ENCODE peak calls at places on chromosomes 4 and X, in nine cellular contexts. K, D, O, N, V, T, A, G and Q are unnamed samples.

GRCh38 chr4:147596976-147597375 is 20.2 kb upstream of the TMEM184C start:
- DNase-seq in K (no peak), D (no peak), O (no peak), N (peak), V (no peak), T (peak), A (peak), G (no peak), Q (peak)

GRCh38 chr4:8143392-8144140 is 15.0 kb downstream of the ABLIM2 start:
- DNase-seq in K (no peak), D (no peak), O (no peak), N (no peak), V (no peak), T (no peak), A (no peak), G (no peak), Q (no peak)

GRCh38 chr4:138177278-138177968 is 64.7 kb downstream of the SLC7A11 start:
- DNase-seq in K (no peak), D (no peak), O (no peak), N (no peak), V (no peak), T (no peak), A (no peak), G (no peak), Q (no peak)

GRCh38 chrX:136200466-136200865 is 50.7 kb downstream of the MAP7D3 start:
- DNase-seq in K (no peak), D (no peak), O (peak), N (peak), V (no peak), T (peak), A (no peak), G (no peak), Q (peak)

GRCh38 chr4:156293657-156294297 is 340.1 kb upstream of the CTSO start:
- DNase-seq in K (no peak), D (no peak), O (no peak), N (peak), V (no peak), T (peak), A (peak), G (peak), Q (peak)

GRCh38 chr4:186058253-186058979 is 10.5 kb upstream of the TLR3 start:
- DNase-seq in K (no peak), D (no peak), O (no peak), N (no peak), V (no peak), T (no peak), A (no peak), G (no peak), Q (no peak)

GRCh38 chr4:152459326-152459725 is 76.6 kb downstream of the FBXW7 start:
- DNase-seq in K (no peak), D (no peak), O (no peak), N (no peak), V (no peak), T (no peak), A (no peak), G (no peak), Q (no peak)

GRCh38 chrX:38774249-38774648 is 27.0 kb upstream of the MID1IP1 start:
- DNase-seq in K (no peak), D (no peak), O (no peak), N (no peak), V (no peak), T (no peak), A (no peak), G (no peak), Q (no peak)

GRCh38 chrX:149510386-149510785 is 5.3 kb upstream of the IDS start:
- DNase-seq in K (no peak), D (no peak), O (peak), N (peak), V (no peak), T (no peak), A (peak), G (no peak), Q (peak)

GRCh38 chrX:113399501-113400192 is 559.0 kb upstream of the AMOT start:
- DNase-seq in K (no peak), D (no peak), O (no peak), N (peak), V (no peak), T (no peak), A (peak), G (no peak), Q (peak)

GRCh38 chrX:49155900-49156837 is 6.4 kb upstream of the MAGIX start:
- DNase-seq in K (peak), D (peak), O (peak), N (peak), V (peak), T (peak), A (peak), G (no peak), Q (peak)

GRCh38 chr4:184199780-184200179 is 17.9 kb downstream of the ENPP6 start:
- DNase-seq in K (no peak), D (no peak), O (no peak), N (no peak), V (no peak), T (no peak), A (no peak), G (no peak), Q (no peak)

GRCh38 chr4:189974056-189974455 is 33.4 kb downstream of the FRG1 start:
- DNase-seq in K (no peak), D (peak), O (no peak), N (peak), V (no peak), T (peak), A (peak), G (no peak), Q (peak)

GRCh38 chrX:53281321-53281822 is at the start of gene IQSEC2:
- DNase-seq in K (peak), D (no peak), O (peak), N (peak), V (peak), T (peak), A (peak), G (peak), Q (peak)

GRCh38 chrX:40083120-40083978 is 14.4 kb downstream of the BCOR start:
- DNase-seq in K (peak), D (no peak), O (peak), N (no peak), V (no peak), T (no peak), A (no peak), G (no peak), Q (no peak)

GRCh38 chrX:108268434-108269080 is 169.7 kb downstream of the COL4A6 start:
- DNase-seq in K (no peak), D (no peak), O (no peak), N (no peak), V (peak), T (no peak), A (peak), G (no peak), Q (peak)

GRCh38 chrX:153493085-153493484 is 1.7 kb upstream of the BGN start:
- DNase-seq in K (no peak), D (no peak), O (no peak), N (no peak), V (no peak), T (no peak), A (no peak), G (no peak), Q (no peak)

GRCh38 chr4:43587746-43588145 is 695.2 kb downstream of the GRXCR1 start:
- DNase-seq in K (no peak), D (no peak), O (no peak), N (no peak), V (no peak), T (no peak), A (peak), G (no peak), Q (peak)

GRCh38 chr4:150773032-150773431 is 191.1 kb downstream of the MAB21L2 start:
- DNase-seq in K (no peak), D (peak), O (no peak), N (no peak), V (no peak), T (no peak), A (no peak), G (no peak), Q (no peak)

GRCh38 chr4:66489783-66490452 is 819.6 kb upstream of the EPHA5 start:
- DNase-seq in K (no peak), D (no peak), O (no peak), N (peak), V (no peak), T (peak), A (peak), G (no peak), Q (peak)

GRCh38 chrX:24150051-24150790 is 692 bp downstream of the ZFX start:
- DNase-seq in K (peak), D (peak), O (peak), N (peak), V (peak), T (peak), A (peak), G (no peak), Q (peak)

GRCh38 chrX:21176927-21177571 is 197.2 kb upstream of the CNKSR2 start:
- DNase-seq in K (no peak), D (no peak), O (no peak), N (peak), V (no peak), T (no peak), A (no peak), G (no peak), Q (no peak)

GRCh38 chrX:41086627-41086932 is 1.3 kb downstream of the USP9X start:
- DNase-seq in K (no peak), D (no peak), O (no peak), N (no peak), V (no peak), T (no peak), A (no peak), G (no peak), Q (no peak)

GRCh38 chr4:149690726-149691125 is 124.9 kb downstream of the IQCM start:
- DNase-seq in K (no peak), D (no peak), O (no peak), N (no peak), V (no peak), T (no peak), A (no peak), G (no peak), Q (no peak)
- TF ChIP-seq CTCF in K (no peak), D (peak), O (peak), N (no peak), V (no peak), T (peak), A (peak), G (no peak), Q (no peak)

GRCh38 chr4:41912546-41912945 is 22.7 kb upstream of the TMEM33 start:
- DNase-seq in K (no peak), D (no peak), O (no peak), N (no peak), V (no peak), T (peak), A (peak), G (no peak), Q (no peak)
- H3K4me3 ChIP-seq in K (no peak), D (no peak), O (no peak), N (no peak), V (no peak), T (no peak), A (no peak), G (no peak), Q (no peak)

GRCh38 chr4:16764622-16765021 is 133.8 kb downstream of the LDB2 start:
- DNase-seq in K (no peak), D (peak), O (peak), N (no peak), V (no peak), T (peak), A (peak), G (no peak), Q (no peak)
- TF ChIP-seq CTCF in K (no peak), D (peak), O (peak), N (peak), V (no peak), T (peak), A (peak), G (no peak), Q (peak)

GRCh38 chr4:304987-305680 is at the start of gene ZNF732:
- DNase-seq in K (peak), D (peak), O (no peak), N (peak), V (peak), T (peak), A (peak), G (peak), Q (peak)
- H3K4me3 ChIP-seq in K (peak), D (peak), O (no peak), N (peak), V (peak), T (peak), A (peak), G (peak), Q (peak)

DNA sequence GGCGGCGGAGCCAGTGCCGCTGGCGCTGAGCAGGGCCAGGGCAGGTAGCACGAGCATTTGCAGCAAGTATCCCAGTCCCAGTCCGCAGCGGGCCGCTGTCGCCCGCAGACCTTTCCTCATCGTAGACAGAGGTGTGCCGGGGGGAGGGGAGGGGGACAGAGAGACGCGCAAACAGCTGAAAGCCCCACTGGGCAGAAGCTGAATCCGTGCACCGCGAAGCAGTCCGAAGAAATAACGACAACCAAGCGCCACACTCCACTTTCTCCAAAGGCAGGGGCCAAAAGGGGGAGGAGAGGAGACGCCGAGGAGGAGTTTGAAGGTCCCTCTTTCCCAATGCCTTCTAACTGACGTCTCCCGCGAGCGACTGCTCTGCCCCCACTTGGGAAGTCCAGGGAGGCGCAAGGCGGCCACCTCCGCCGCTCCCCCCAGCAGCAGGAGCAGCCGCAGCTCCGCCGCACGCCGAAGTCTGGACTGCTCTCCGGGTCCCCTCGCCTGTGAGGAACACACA is at the start of gene UNC5C:
- DNase-seq in K (peak), D (peak), O (peak), N (peak), V (no peak), T (peak), A (peak), G (no peak), Q (peak)
- TF ChIP-seq CTCF in K (no peak), D (no peak), O (no peak), N (no peak), V (no peak), T (no peak), A (no peak), G (no peak), Q (no peak)

DNA sequence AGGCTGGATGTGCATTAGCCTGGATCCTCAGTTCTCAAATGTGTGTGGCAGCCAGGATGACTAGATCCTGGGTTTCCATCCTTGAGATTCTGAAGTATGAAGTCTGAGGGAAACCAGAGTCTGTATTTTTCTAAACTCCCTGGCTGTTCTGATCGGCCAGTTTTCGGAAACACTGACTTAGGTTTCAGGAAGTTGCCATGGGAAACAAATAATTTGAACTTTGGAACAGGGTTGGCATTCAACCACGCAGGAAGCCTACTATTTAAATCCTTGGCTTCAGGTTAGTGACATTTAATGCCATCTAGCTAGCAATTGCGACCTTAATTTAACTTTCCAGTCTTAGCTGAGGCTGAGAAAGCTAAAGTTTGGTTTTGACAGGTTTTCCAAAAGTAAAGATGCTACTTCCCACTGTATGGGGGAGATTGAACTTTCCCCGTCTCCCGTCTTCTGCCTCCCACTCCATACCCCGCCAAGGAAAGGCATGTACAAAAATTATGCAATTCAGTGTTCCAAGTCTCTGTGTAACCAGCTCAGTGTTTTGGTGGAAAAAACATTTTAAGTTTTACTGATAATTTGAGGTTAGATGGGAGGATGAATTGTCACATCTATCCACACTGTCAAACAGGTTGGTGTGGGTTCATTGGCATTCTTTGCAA is 67.6 kb downstream of the PDGFRA start:
- DNase-seq in K (no peak), D (no peak), O (no peak), N (no peak), V (no peak), T (no peak), A (no peak), G (no peak), Q (no peak)
- H3K4me3 ChIP-seq in K (no peak), D (no peak), O (no peak), N (no peak), V (no peak), T (no peak), A (no peak), G (no peak), Q (no peak)